ENCODE peak calls at places on chromosomes 16 and 17, in six cellular contexts. Y is HS-27A; V is left ventricle myocardium inferior; D is Kasumi-1; A is activated B cell treated with CpG ODN at 0.5 μM for 24 hours; F is stimulated activated CD4-positive, alpha-beta T cell treated with anti-CD3 and anti-CD28 coated beads, Interleukin-4, amount 100 ng/mL, for 1 hour. J is an unnamed sample.
A peak's percentile ranks its signal among the peaks of the same experiment; 100 is the strongest.

GRCh38 chr17:10226930-10227695 is 28.7 kb upstream of the GAS7 start:
- DNase-seq in Y (no peak), V (peak; percentile 58), D (no peak), A (peak; percentile 57), F (peak; percentile 30), J (peak; percentile 84)

GRCh38 chr17:68809148-68809547 is 146.0 kb downstream of the ABCA8 start:
- DNase-seq in Y (no peak), V (no peak), D (no peak), A (no peak), F (no peak), J (no peak)

GRCh38 chr17:44266402-44267164 is 1.4 kb downstream of the SLC4A1 start:
- DNase-seq in Y (no peak), V (no peak), D (no peak), A (no peak), F (no peak), J (no peak)

GRCh38 chr17:41734139-41734948 is at the start of gene HAP1:
- DNase-seq in Y (no peak), V (no peak), D (peak; percentile 9), A (peak; percentile 37), F (peak; percentile 26), J (peak; percentile 88)

GRCh38 chr16:12639044-12639443 is 164.6 kb downstream of the CPPED1 start:
- DNase-seq in Y (peak; percentile 29), V (no peak), D (no peak), A (no peak), F (no peak), J (peak; percentile 86)

GRCh38 chr16:29815793-29816693 is at the start of gene PAGR1:
- DNase-seq in Y (peak; percentile 99), V (peak; percentile 98), D (peak; percentile 91), A (peak; percentile 97), F (peak; percentile 96), J (peak; percentile 99)

GRCh38 chr16:19168173-19169080 is at the start of gene SYT17:
- DNase-seq in Y (no peak), V (peak; percentile 19), D (no peak), A (peak; percentile 34), F (no peak), J (peak; percentile 70)

GRCh38 chr17:41548844-41549595 is 20.9 kb upstream of the KRT19 start:
- DNase-seq in Y (peak; percentile 54), V (peak; percentile 73), D (peak; percentile 74), A (peak; percentile 50), F (peak; percentile 84), J (peak; percentile 97)

GRCh38 chr16:16083421-16084156 is 134.2 kb downstream of the ABCC1 start:
- DNase-seq in Y (no peak), V (no peak), D (peak; percentile 9), A (no peak), F (peak; percentile 11), J (no peak)

GRCh38 chr16:84329016-84329415 is 34.3 kb downstream of the WFDC1 start:
- DNase-seq in Y (no peak), V (no peak), D (no peak), A (no peak), F (no peak), J (no peak)

GRCh38 chr16:83027973-83028372 is 401.2 kb downstream of the CDH13 start:
- DNase-seq in Y (no peak), V (no peak), D (no peak), A (no peak), F (no peak), J (no peak)

GRCh38 chr17:45320931-45321461 is 4.2 kb upstream of the MAP3K14 start:
- DNase-seq in Y (peak; percentile 97), V (no peak), D (no peak), A (no peak), F (no peak), J (peak; percentile 96)

GRCh38 chr16:20761175-20761574 is 2.6 kb upstream of the ACSM3 start:
- DNase-seq in Y (no peak), V (no peak), D (no peak), A (no peak), F (no peak), J (no peak)

GRCh38 chr17:16419929-16420271 is 4.5 kb downstream of the TRPV2 start:
- DNase-seq in Y (peak; percentile 81), V (no peak), D (no peak), A (no peak), F (no peak), J (peak; percentile 69)

GRCh38 chr16:83835972-83836566 is 28.3 kb downstream of the HSBP1 start:
- DNase-seq in Y (no peak), V (no peak), D (peak; percentile 77), A (no peak), F (no peak), J (no peak)

GRCh38 chr17:67994827-67995567 is 1.3 kb downstream of the C17orf58 start:
- DNase-seq in Y (no peak), V (no peak), D (no peak), A (no peak), F (no peak), J (peak; percentile 26)

GRCh38 chr17:71995570-71995969 is 125.2 kb upstream of the SOX9 start:
- DNase-seq in Y (no peak), V (no peak), D (no peak), A (no peak), F (no peak), J (no peak)

GRCh38 chr17:44623070-44623725 is 33.1 kb upstream of the MEIOC start:
- DNase-seq in Y (no peak), V (no peak), D (no peak), A (no peak), F (no peak), J (no peak)

GRCh38 chr17:35784895-35785294 is 10.5 kb downstream of the MMP28 start:
- DNase-seq in Y (no peak), V (no peak), D (no peak), A (no peak), F (no peak), J (peak; percentile 52)

GRCh38 chr16:65202461-65202860 is 80.6 kb upstream of the CDH11 start:
- DNase-seq in Y (no peak), V (no peak), D (no peak), A (no peak), F (no peak), J (no peak)

GRCh38 chr16:65572156-65572555 is 450.3 kb upstream of the CDH11 start:
- DNase-seq in Y (peak; percentile 39), V (no peak), D (no peak), A (no peak), F (no peak), J (no peak)

GRCh38 chr16:73066927-73067670 is 19.2 kb upstream of the ZFHX3 start:
- DNase-seq in Y (no peak), V (no peak), D (no peak), A (no peak), F (no peak), J (peak; percentile 66)